ENCODE peak calls at places on chromosomes 16 and 17, in five cellular contexts. G is H9, Z is mesenchymal stem cell, V is neuronal stem cell, L is H1. I is an unnamed sample.

GRCh38 chr17:34840758-34841157 is 120.5 kb downstream of the CCT6B start:
- DNase-seq in G (no peak), Z (no peak), V (no peak), L (peak; percentile 48), I (no peak)

GRCh38 chr17:66240013-66240412 is 10.8 kb upstream of the APOH start:
- DNase-seq in G (no peak), Z (no peak), V (no peak), L (no peak), I (no peak)

GRCh38 chr16:74999208-74999682 is 421 bp downstream of the ZNRF1 start:
- DNase-seq in G (no peak), Z (peak; percentile 24), V (peak; percentile 29), L (no peak), I (no peak)

GRCh38 chr16:2827831-2828520 is 2.1 kb upstream of the ZG16B start:
- DNase-seq in G (no peak), Z (no peak), V (no peak), L (no peak), I (peak; percentile 95)

GRCh38 chr17:57295526-57296023 is 39.3 kb downstream of the MSI2 start:
- DNase-seq in G (no peak), Z (peak; percentile 59), V (no peak), L (no peak), I (peak; percentile 11)

GRCh38 chr17:34981538-34982241 is 1.4 kb downstream of the LIG3 start:
- DNase-seq in G (no peak), Z (peak; percentile 86), V (no peak), L (no peak), I (no peak)

GRCh38 chr17:57004944-57005579 is 27.1 kb downstream of the SCPEP1 start:
- DNase-seq in G (no peak), Z (no peak), V (no peak), L (no peak), I (no peak)

GRCh38 chr16:11255737-11256656 is at the start of gene SOCS1:
- DNase-seq in G (peak; percentile 86), Z (peak; percentile 87), V (peak; percentile 86), L (peak; percentile 95), I (peak; percentile 83)

GRCh38 chr16:54602666-54603065 is 316.1 kb upstream of the IRX3 start:
- DNase-seq in G (no peak), Z (no peak), V (no peak), L (no peak), I (no peak)

GRCh38 chr17:18106211-18106610 is 2.3 kb upstream of the MYO15A start:
- DNase-seq in G (no peak), Z (no peak), V (no peak), L (no peak), I (no peak)

GRCh38 chr17:5943232-5943631 is 126.9 kb upstream of the WSCD1 start:
- DNase-seq in G (no peak), Z (no peak), V (no peak), L (no peak), I (no peak)

GRCh38 chr16:88385831-88386815 is 3.4 kb downstream of the ZNF469 start:
- DNase-seq in G (no peak), Z (no peak), V (no peak), L (no peak), I (no peak)

GRCh38 chr16:88383401-88384221 is 852 bp downstream of the ZNF469 start:
- DNase-seq in G (no peak), Z (peak; percentile 75), V (no peak), L (no peak), I (no peak)

GRCh38 chr16:88385112-88385594 is 2.4 kb downstream of the ZNF469 start:
- DNase-seq in G (no peak), Z (no peak), V (no peak), L (no peak), I (no peak)

GRCh38 chr16:88382491-88383400 is at the start of gene ZNF469:
- DNase-seq in G (no peak), Z (peak; percentile 41), V (no peak), L (peak; percentile 76), I (no peak)

GRCh38 chr16:88384222-88385111 is 1.7 kb downstream of the ZNF469 start:
- DNase-seq in G (no peak), Z (no peak), V (no peak), L (no peak), I (no peak)
- H2AFZ ChIP-seq in G (no peak overlapping the region), Z (peak overlapping the region; percentile 49), V (no peak overlapping the region), L (no peak overlapping the region), I (no peak overlapping the region)

DNA sequence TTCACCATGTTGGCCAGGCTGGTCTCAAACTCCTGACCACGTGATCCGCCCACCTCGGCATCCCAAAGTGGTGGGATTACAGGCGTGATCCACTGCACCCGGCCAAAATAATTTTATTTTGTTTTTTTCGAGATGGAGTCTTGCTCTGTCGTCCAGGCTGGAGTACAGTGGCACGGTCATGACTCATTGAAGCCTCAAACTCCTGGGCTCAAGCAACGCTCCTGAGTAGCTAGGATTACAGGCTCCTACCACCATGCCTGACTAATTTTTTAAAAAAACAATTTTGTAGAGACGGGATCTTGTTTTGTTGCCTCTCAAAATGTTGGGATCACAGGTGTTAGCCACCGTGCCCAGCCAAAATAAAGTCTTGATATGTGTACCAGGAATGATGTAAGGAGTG is 2.4 kb upstream of the TTLL6 start:
- DNase-seq in G (no peak), Z (no peak), V (no peak), L (no peak), I (no peak)
- H2BK12ac ChIP-seq in G (no peak overlapping the region), Z (no peak overlapping the region), V (no peak overlapping the region), L (peak overlapping the region; percentile 90), I (no peak overlapping the region)

GRCh38 chr16:49012961-49013726 is 268.5 kb downstream of the CBLN1 start:
- DNase-seq in G (no peak), Z (no peak), V (no peak), L (peak; percentile 37), I (no peak)

GRCh38 chr16:49013727-49014080 is 267.9 kb downstream of the CBLN1 start:
- DNase-seq in G (no peak), Z (no peak), V (no peak), L (peak; percentile 16), I (no peak)

GRCh38 chr16:49014300-49015188 is 267.1 kb downstream of the CBLN1 start:
- DNase-seq in G (no peak), Z (no peak), V (no peak), L (no peak), I (no peak)

GRCh38 chr16:49016461-49016860 is 265.2 kb downstream of the CBLN1 start:
- DNase-seq in G (no peak), Z (no peak), V (no peak), L (peak; percentile 38), I (no peak)

DNA sequence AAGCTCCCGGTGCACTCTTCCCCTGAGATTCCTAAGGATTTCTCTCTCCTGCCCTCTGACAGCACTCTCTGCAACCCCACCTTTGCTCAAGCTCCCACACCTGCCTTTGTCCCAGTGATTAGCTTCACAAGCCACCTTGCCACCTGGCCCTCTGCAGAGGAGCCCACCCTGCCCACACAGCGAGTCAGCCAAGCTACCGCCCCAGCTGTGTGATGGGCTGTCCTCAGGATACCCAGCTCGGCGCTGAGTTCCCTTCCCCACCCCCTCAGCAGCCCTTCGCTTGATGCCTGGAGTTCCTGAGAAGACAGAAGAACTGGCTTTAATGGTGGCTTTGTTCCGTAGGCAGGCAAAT is 266.5 kb downstream of the CBLN1 start:
- DNase-seq in G (peak; percentile 54), Z (no peak), V (no peak), L (peak; percentile 47), I (no peak)
- H2AFZ ChIP-seq in G (no peak overlapping the region), Z (no peak overlapping the region), V (no peak overlapping the region), L (peak overlapping the region; percentile 51), I (no peak overlapping the region)

DNA sequence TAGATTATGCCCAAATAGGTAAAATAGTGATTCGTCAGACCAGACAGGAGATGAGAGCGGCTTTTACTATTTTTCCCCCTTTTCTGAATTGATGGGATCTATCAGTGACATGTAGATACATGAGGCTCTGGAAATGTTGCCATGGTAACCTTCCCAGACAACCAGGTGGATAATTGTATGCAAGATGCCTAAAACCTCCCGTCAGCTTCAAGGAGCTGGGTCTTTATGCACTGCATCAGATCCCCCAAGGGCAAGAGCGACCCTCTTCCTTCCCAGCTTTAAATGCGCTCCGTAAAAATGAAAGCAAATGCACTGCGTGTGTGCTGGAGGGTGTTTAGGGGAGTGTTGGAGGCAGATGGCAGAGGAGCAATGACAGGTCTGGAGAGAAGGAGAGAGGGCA is 461.9 kb upstream of the HSBP1 start:
- DNase-seq in G (no peak), Z (no peak), V (no peak), L (no peak), I (no peak)
- H2BK12ac ChIP-seq in G (no peak overlapping the region), Z (no peak overlapping the region), V (no peak overlapping the region), L (no peak overlapping the region), I (no peak overlapping the region)

GRCh38 chr17:12738624-12739023 is 50.7 kb upstream of the ARHGAP44 start:
- DNase-seq in G (no peak), Z (no peak), V (no peak), L (no peak), I (no peak)

GRCh38 chr17:12734852-12735430 is 54.4 kb upstream of the ARHGAP44 start:
- DNase-seq in G (peak; percentile 12), Z (no peak), V (no peak), L (no peak), I (no peak)

GRCh38 chr17:12737740-12738469 is 51.4 kb upstream of the ARHGAP44 start:
- DNase-seq in G (peak; percentile 15), Z (no peak), V (no peak), L (no peak), I (no peak)

GRCh38 chr17:12739500-12739899 is 49.8 kb upstream of the ARHGAP44 start:
- DNase-seq in G (no peak), Z (no peak), V (no peak), L (no peak), I (peak; percentile 78)

GRCh38 chr17:12736526-12736925 is 52.8 kb upstream of the ARHGAP44 start:
- DNase-seq in G (peak; percentile 16), Z (no peak), V (no peak), L (no peak), I (no peak)
- H2AFZ ChIP-seq in G (no peak overlapping the region), Z (no peak overlapping the region), V (no peak overlapping the region), L (no peak overlapping the region), I (no peak overlapping the region)

GRCh38 chr16:46689492-46690280 is at the start of gene ORC6:
- DNase-seq in G (peak; percentile 96), Z (peak; percentile 97), V (peak; percentile 97), L (peak; percentile 97), I (peak; percentile 98)
- H2BK12ac ChIP-seq in G (no peak within 1 kb of the TSS), Z (no peak within 1 kb of the TSS), V (peak within 1 kb of the TSS; percentile 98), L (peak within 1 kb of the TSS; percentile 98), I (peak within 1 kb of the TSS; percentile 95)

GRCh38 chr17:43984521-43984920 is 19.9 kb upstream of the NAGS start:
- DNase-seq in G (peak; percentile 66), Z (no peak), V (no peak), L (no peak), I (no peak)
- H2AFZ ChIP-seq in G (peak overlapping the region; percentile 69), Z (peak overlapping the region; percentile 37), V (peak overlapping the region; percentile 93), L (peak overlapping the region; percentile 70), I (peak overlapping the region; percentile 45)

GRCh38 chr17:82655038-82655479 is 6.8 kb upstream of the WDR45B start:
- DNase-seq in G (no peak), Z (no peak), V (no peak), L (no peak), I (no peak)
- H2BK12ac ChIP-seq in G (no peak overlapping the region), Z (no peak overlapping the region), V (no peak overlapping the region), L (no peak overlapping the region), I (no peak overlapping the region)

GRCh38 chr16:88770459-88771293 is 14.3 kb downstream of the PIEZO1 start:
- DNase-seq in G (peak; percentile 92), Z (peak; percentile 97), V (peak; percentile 60), L (no peak), I (peak; percentile 98)
- H2AFZ ChIP-seq in G (no peak overlapping the region), Z (no peak overlapping the region), V (no peak overlapping the region), L (no peak overlapping the region), I (peak overlapping the region; percentile 2)

GRCh38 chr17:70934834-70935233 is 765.5 kb downstream of the KCNJ2 start:
- DNase-seq in G (no peak), Z (no peak), V (no peak), L (no peak), I (no peak)
- H2BK12ac ChIP-seq in G (no peak overlapping the region), Z (no peak overlapping the region), V (no peak overlapping the region), L (no peak overlapping the region), I (no peak overlapping the region)